ENCODE peak calls at places on chromosomes 16 and 17, in four cellular contexts. I is GM12878, T is body of pancreas, C is transverse colon. R is an unnamed sample.

GRCh38 chr17:2484876-2485275 is 26.8 kb downstream of the METTL16 start:
- DNase-seq in I (no peak), T (peak), C (no peak), R (no peak)

GRCh38 chr17:40290629-40291296 is 3.1 kb downstream of the CDC6 start:
- DNase-seq in I (no peak), T (peak), C (peak), R (no peak)

GRCh38 chr16:27230562-27230991 is 27.3 kb downstream of the KDM8 start:
- DNase-seq in I (no peak), T (no peak), C (peak), R (no peak)

GRCh38 chr16:19163215-19163614 is 4.8 kb upstream of the SYT17 start:
- DNase-seq in I (no peak), T (no peak), C (no peak), R (no peak)

GRCh38 chr16:23615805-23616204 is 19.7 kb upstream of the NDUFAB1 start:
- DNase-seq in I (no peak), T (no peak), C (no peak), R (no peak)

GRCh38 chr17:37541880-37542675 is 52.4 kb downstream of the DUSP14 start:
- DNase-seq in I (no peak), T (no peak), C (no peak), R (no peak)

GRCh38 chr16:17275076-17275732 is 195.6 kb downstream of the XYLT1 start:
- DNase-seq in I (no peak), T (peak), C (peak), R (no peak)

GRCh38 chr17:34499576-34499975 is 79.8 kb upstream of the TMEM132E start:
- DNase-seq in I (no peak), T (no peak), C (no peak), R (no peak)

GRCh38 chr17:83054518-83055125 is 24.8 kb upstream of the METRNL start:
- DNase-seq in I (no peak), T (no peak), C (no peak), R (peak)

GRCh38 chr17:47119746-47120520 is 69.2 kb downstream of the CDC27 start:
- DNase-seq in I (no peak), T (no peak), C (no peak), R (no peak)

GRCh38 chr17:47120521-47121095 is 68.5 kb downstream of the CDC27 start:
- DNase-seq in I (no peak), T (no peak), C (no peak), R (no peak)

GRCh38 chr17:47117386-47117785 is 71.7 kb downstream of the CDC27 start:
- DNase-seq in I (no peak), T (no peak), C (no peak), R (no peak)
- H3K27ac ChIP-seq in I (no peak), T (no peak), C (no peak), R (no peak)

DNA sequence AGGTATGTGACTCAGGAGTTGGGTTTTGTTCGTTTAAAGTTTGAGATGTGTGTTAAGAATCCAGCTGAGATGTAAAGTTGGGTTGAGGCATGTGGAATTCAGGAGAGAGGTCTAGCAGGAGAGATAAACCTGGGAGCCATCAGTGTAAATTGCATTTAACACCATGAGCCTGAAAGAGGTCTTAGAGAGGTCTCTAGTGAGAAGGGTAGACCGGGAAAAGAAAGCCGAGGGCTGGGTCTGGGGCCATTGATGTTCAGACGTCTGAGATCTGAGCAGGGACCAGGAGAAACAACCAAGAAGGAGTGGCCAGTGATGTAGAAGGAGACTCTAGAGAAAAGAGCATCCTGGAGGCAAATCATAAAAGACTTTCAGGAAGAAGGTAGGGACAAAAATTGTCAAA is 44.1 kb upstream of the PIRT start:
- DNase-seq in I (no peak), T (no peak), C (no peak), R (no peak)
- TF ChIP-seq POLR2A in I (no peak), T (no peak), C (no peak), R (no peak)

GRCh38 chr17:16037636-16038035 is 38.0 kb downstream of the TTC19 start:
- DNase-seq in I (no peak), T (no peak), C (no peak), R (no peak)
- H3K27ac ChIP-seq in I (no peak), T (no peak), C (no peak), R (no peak)

DNA sequence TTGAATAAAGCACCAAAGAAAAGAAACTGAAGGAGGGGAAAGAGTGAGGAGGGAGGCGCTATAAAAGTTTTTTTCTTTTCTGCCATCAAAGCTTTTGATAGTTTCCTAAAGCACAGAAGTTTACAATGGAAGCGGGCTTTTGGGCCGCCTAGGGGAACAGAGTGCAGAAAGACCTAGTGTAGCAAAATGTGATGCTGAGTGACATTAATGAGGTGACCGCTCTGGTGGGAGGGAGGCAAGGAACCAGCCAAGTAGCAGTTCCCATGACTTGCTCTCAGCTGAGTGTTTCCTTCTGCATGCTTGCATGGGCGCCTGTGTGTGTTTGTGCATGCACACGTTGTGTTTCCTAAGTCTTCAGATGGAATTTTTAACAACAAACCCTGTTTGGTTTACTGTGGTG is 15.5 kb downstream of the MSI2 start:
- DNase-seq in I (no peak), T (no peak), C (no peak), R (no peak)
- TF ChIP-seq POLR2A in I (no peak), T (no peak), C (no peak), R (no peak)

GRCh38 chr17:79006001-79006400 is 3.6 kb downstream of the CANT1 start:
- DNase-seq in I (no peak), T (no peak), C (peak), R (no peak)

GRCh38 chr17:79006794-79007503 is 2.6 kb downstream of the CANT1 start:
- DNase-seq in I (no peak), T (no peak), C (no peak), R (no peak)

GRCh38 chr17:79003661-79004411 is 5.7 kb downstream of the CANT1 start:
- DNase-seq in I (no peak), T (no peak), C (peak), R (no peak)

GRCh38 chr17:79002796-79003593 is 6.6 kb downstream of the CANT1 start:
- DNase-seq in I (no peak), T (no peak), C (no peak), R (no peak)

GRCh38 chr17:79005063-79005861 is 4.3 kb downstream of the CANT1 start:
- DNase-seq in I (no peak), T (peak), C (peak), R (no peak)
- H3K27ac ChIP-seq in I (no peak), T (peak), C (peak), R (no peak)

GRCh38 chr17:39083270-39083669 is 68.2 kb downstream of the PLXDC1 start:
- DNase-seq in I (no peak), T (no peak), C (no peak), R (peak)
- TF ChIP-seq POLR2A in I (no peak), T (no peak), C (no peak), R (no peak)

DNA sequence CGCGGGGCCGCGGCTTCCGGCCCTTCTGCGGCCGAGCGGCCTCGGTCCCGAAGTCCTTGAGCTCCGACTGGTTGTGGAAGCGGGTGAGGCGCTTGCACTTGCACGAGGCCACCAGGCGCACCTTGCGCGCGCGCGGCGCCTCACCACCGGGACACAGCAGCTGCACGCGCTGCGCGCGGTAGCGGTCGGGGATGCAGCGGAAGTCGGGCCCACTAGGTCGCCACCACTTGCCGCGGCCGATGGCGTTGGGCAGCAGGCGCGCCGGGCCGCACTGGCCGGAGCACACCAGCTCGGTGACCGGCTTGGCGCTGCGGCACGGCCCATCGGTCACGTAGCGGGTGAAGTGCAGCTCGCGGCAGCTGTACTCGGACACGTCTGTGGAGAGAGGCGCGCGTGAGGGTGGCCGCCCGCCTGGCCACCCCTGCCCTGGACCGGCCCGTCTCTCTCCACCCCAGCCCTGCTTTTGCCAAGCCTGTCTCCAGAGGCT is 3.2 kb downstream of the SOST start:
- DNase-seq in I (no peak), T (peak), C (no peak), R (no peak)
- H3K27ac ChIP-seq in I (no peak), T (no peak), C (no peak), R (no peak)

GRCh38 chr17:49061524-49061943 is 64.3 kb downstream of the IGF2BP1 start:
- DNase-seq in I (no peak), T (no peak), C (no peak), R (no peak)
- TF ChIP-seq POLR2A in I (no peak), T (no peak), C (no peak), R (no peak)

GRCh38 chr17:27533874-27534815 is 77.9 kb downstream of the KSR1 start:
- DNase-seq in I (no peak), T (no peak), C (peak), R (no peak)

GRCh38 chr17:27535178-27535928 is 79.1 kb downstream of the KSR1 start:
- DNase-seq in I (no peak), T (no peak), C (peak), R (no peak)

GRCh38 chr17:27536781-27537180 is 80.5 kb downstream of the KSR1 start:
- DNase-seq in I (no peak), T (no peak), C (no peak), R (no peak)

GRCh38 chr17:27538156-27538955 is 82.1 kb downstream of the KSR1 start:
- DNase-seq in I (no peak), T (no peak), C (no peak), R (no peak)

GRCh38 chr17:27535975-27536374 is 79.7 kb downstream of the KSR1 start:
- DNase-seq in I (no peak), T (no peak), C (no peak), R (no peak)
- H3K27ac ChIP-seq in I (no peak), T (peak), C (peak), R (no peak)